ENCODE peak calls at places on chromosome 1, in four cellular contexts. X is WTC11, R is HepG2, T is K562. P is an unnamed sample.

GRCh38 chr1:230919201-230919600 is 50.9 kb upstream of the C1orf198 start:
- DNase-seq in X (no peak), R (no peak), T (no peak), P (no peak)

GRCh38 chr1:95023399-95024050 is 49.2 kb downstream of the ALG14 start:
- DNase-seq in X (no peak), R (no peak), T (no peak), P (no peak)

GRCh38 chr1:17732475-17732874 is 22.7 kb upstream of the ACTL8 start:
- DNase-seq in X (no peak), R (no peak), T (no peak), P (no peak)

GRCh38 chr1:13893456-13893855 is 193.5 kb downstream of the PRDM2 start:
- DNase-seq in X (no peak), R (no peak), T (no peak), P (no peak)

GRCh38 chr1:55530749-55531478 is 315.8 kb upstream of the USP24 start:
- DNase-seq in X (no peak), R (peak), T (no peak), P (no peak)

GRCh38 chr1:89821322-89822108 is 683 bp downstream of the LRRC8D start:
- DNase-seq in X (peak), R (peak), T (peak), P (peak)

GRCh38 chr1:67214420-67215174 is 48.3 kb downstream of the IL23R start:
- DNase-seq in X (peak), R (peak), T (peak), P (no peak)

GRCh38 chr1:226001088-226001487 is 1.9 kb upstream of the SDE2 start:
- DNase-seq in X (no peak), R (no peak), T (no peak), P (no peak)

GRCh38 chr1:38568061-38568857 is 291.3 kb downstream of the RRAGC start:
- DNase-seq in X (no peak), R (no peak), T (no peak), P (no peak)

GRCh38 chr1:62181531-62181930 is 13.1 kb upstream of the L1TD1 start:
- DNase-seq in X (peak), R (no peak), T (no peak), P (no peak)

DNA sequence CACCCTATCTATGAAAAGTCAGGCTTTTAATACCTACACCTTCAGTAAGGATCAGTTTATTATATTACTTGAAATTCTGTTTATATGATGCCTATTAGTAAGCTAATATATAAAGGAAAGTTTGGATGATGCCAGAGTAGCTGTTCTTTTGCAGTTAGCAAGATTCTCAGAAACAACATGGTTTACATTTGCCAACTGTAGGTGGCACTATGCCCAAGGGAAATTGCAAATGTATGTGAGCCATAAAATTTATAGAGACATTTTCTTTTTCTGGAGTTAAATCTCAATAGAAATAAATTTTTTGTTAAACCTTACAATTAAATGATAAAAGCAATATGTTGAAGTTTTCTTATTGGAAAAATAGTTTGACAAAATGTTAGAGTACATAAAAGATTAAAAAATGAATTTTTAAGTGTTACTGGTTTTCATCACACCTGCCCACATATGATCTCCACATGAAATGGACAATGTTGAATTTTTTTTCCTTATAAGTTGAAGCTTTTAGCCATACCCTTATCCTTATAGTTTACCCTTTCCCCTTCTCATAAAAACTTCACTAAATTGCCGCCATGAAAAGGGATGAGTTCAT is 32.1 kb upstream of the EPHX4 start:
- DNase-seq in X (no peak), R (peak), T (peak), P (peak)
- TF ChIP-seq ELF4 in X (no peak), R (no peak), T (no peak), P (no peak)

DNA sequence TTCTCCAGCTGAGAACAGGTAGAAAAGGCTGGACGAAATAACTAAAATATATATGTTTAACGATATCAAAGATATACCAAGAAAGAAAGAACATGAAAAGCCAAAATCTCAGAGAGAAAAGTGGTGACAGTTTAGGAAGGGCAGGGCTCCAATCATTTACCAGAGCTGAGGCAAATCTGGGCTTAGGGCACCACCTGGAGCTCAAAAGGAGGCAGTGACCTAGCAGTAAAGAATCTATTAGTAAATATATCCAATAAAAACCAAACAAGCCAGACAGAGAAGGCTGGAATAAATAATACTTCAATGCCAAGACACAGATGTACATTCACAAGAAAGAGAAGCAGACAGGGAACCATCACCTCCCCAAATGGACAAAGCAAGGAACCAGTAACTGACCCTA is 43.5 kb downstream of the CHIA start:
- DNase-seq in X (peak), R (peak), T (peak), P (peak)
- TF ChIP-seq ELF4 in X (no peak), R (no peak), T (no peak), P (no peak)

GRCh38 chr1:25922064-25922632 is 15.9 kb upstream of the STMN1 start:
- DNase-seq in X (no peak), R (no peak), T (no peak), P (no peak)
- TF ChIP-seq ELF4 in X (no peak), R (no peak), T (no peak), P (no peak)

GRCh38 chr1:45895406-45895805 is 92.0 kb downstream of the MAST2 start:
- DNase-seq in X (no peak), R (no peak), T (no peak), P (no peak)
- TF ChIP-seq ELF4 in X (no peak), R (no peak), T (no peak), P (no peak)

DNA sequence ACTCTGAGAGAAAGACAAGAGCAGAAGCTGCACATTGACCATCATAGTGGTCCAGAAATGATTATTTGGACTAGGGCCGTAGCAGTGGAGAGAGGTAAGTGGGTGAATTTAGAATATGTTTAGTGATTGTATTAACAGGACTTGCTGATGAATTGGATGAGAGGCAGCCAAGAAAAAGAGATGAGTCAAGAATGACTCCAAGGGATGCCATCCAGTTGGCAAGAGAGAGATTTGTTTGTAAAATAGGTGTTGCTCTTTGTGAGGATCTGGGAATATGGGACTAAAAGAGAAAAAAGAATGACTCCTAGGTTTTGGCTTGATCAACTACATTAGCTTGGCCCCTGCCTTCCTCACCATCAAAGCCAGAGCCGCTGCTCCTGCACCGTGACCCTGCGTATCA is 54.2 kb upstream of the ARTN start:
- DNase-seq in X (no peak), R (no peak), T (no peak), P (no peak)
- TF ChIP-seq ELF4 in X (no peak), R (no peak), T (no peak), P (no peak)

P was measured in HEK293T.